ENCODE peak calls at places on chromosome 1, in eight cellular contexts. One of them, this sample, is unnamed. For H3K36me3, the result is how much of the 10 kb centered on the place peaks cover.

GRCh38 chr1:198560093-198560638 is 19.7 kb upstream of the ATP6V1G3 start:
- DNase-seq in GM23338: no peak
- DNase-seq in IMR-90: no peak
- DNase-seq in transverse colon: no peak
- DNase-seq in cardiac muscle cell: peak
- DNase-seq in brain microvascular endothelial cell: no peak
- DNase-seq in testis: peak
- DNase-seq in stomach: no peak
- DNase-seq in this sample: no peak

GRCh38 chr1:91510754-91511153 is 10.1 kb downstream of the CDC7 start:
- DNase-seq in GM23338: no peak
- DNase-seq in cardiac muscle cell: no peak
- DNase-seq in testis: no peak
- DNase-seq in stomach: no peak
- DNase-seq in brain microvascular endothelial cell: no peak
- DNase-seq in transverse colon: no peak
- DNase-seq in IMR-90: no peak
- DNase-seq in this sample: no peak

GRCh38 chr1:235327559-235328270 is at the start of gene ARID4B:
- DNase-seq in transverse colon: no peak
- DNase-seq in brain microvascular endothelial cell: no peak
- DNase-seq in cardiac muscle cell: no peak
- DNase-seq in GM23338: no peak
- DNase-seq in stomach: peak
- DNase-seq in IMR-90: no peak
- DNase-seq in testis: no peak
- DNase-seq in this sample: no peak

GRCh38 chr1:19533626-19534025 is 48.3 kb upstream of the CAPZB start:
- DNase-seq in brain microvascular endothelial cell: no peak
- DNase-seq in GM23338: no peak
- DNase-seq in stomach: no peak
- DNase-seq in transverse colon: peak
- DNase-seq in testis: no peak
- DNase-seq in cardiac muscle cell: no peak
- DNase-seq in IMR-90: no peak
- DNase-seq in this sample: no peak

GRCh38 chr1:234743866-234744581 is 134.0 kb upstream of the IRF2BP2 start:
- DNase-seq in IMR-90: peak
- DNase-seq in testis: no peak
- DNase-seq in transverse colon: no peak
- DNase-seq in GM23338: peak
- DNase-seq in stomach: no peak
- DNase-seq in brain microvascular endothelial cell: peak
- DNase-seq in cardiac muscle cell: peak
- DNase-seq in this sample: no peak

GRCh38 chr1:77536813-77537212 is 145.6 kb downstream of the ZZZ3 start:
- DNase-seq in brain microvascular endothelial cell: peak
- DNase-seq in cardiac muscle cell: peak
- DNase-seq in IMR-90: peak
- DNase-seq in stomach: no peak
- DNase-seq in transverse colon: no peak
- DNase-seq in testis: no peak
- DNase-seq in GM23338: no peak
- DNase-seq in this sample: no peak

GRCh38 chr1:198416276-198416675 is 124.2 kb downstream of the ATP6V1G3 start:
- DNase-seq in stomach: no peak
- DNase-seq in GM23338: no peak
- DNase-seq in cardiac muscle cell: peak
- DNase-seq in testis: no peak
- DNase-seq in brain microvascular endothelial cell: peak
- DNase-seq in IMR-90: peak
- DNase-seq in transverse colon: no peak
- DNase-seq in this sample: no peak

GRCh38 chr1:88394958-88395357 is 289.1 kb upstream of the PKN2 start:
- DNase-seq in cardiac muscle cell: no peak
- DNase-seq in GM23338: peak
- DNase-seq in brain microvascular endothelial cell: no peak
- DNase-seq in stomach: no peak
- DNase-seq in transverse colon: no peak
- DNase-seq in IMR-90: no peak
- DNase-seq in testis: no peak
- DNase-seq in this sample: no peak

GRCh38 chr1:9996624-9997582 is at the start of gene RBP7:
- DNase-seq in GM23338: peak
- DNase-seq in testis: peak
- DNase-seq in brain microvascular endothelial cell: no peak
- DNase-seq in cardiac muscle cell: no peak
- DNase-seq in stomach: peak
- DNase-seq in transverse colon: peak
- DNase-seq in IMR-90: no peak
- DNase-seq in this sample: no peak

GRCh38 chr1:246417813-246418564 is 89.1 kb downstream of the SMYD3 start:
- DNase-seq in testis: no peak
- DNase-seq in brain microvascular endothelial cell: no peak
- DNase-seq in stomach: no peak
- DNase-seq in cardiac muscle cell: no peak
- DNase-seq in IMR-90: no peak
- DNase-seq in GM23338: peak
- DNase-seq in transverse colon: no peak
- DNase-seq in this sample: no peak

GRCh38 chr1:212689196-212689710 is 10.4 kb downstream of the BATF3 start:
- DNase-seq in cardiac muscle cell: no peak
- DNase-seq in testis: no peak
- DNase-seq in GM23338: no peak
- DNase-seq in transverse colon: no peak
- DNase-seq in IMR-90: no peak
- DNase-seq in stomach: no peak
- DNase-seq in brain microvascular endothelial cell: no peak
- DNase-seq in this sample: no peak

GRCh38 chr1:100896481-100896982 is 642 bp downstream of the SLC30A7 start:
- DNase-seq in transverse colon: peak
- DNase-seq in testis: peak
- DNase-seq in GM23338: peak
- DNase-seq in cardiac muscle cell: peak
- DNase-seq in brain microvascular endothelial cell: peak
- DNase-seq in IMR-90: peak
- DNase-seq in stomach: peak
- DNase-seq in this sample: peak

GRCh38 chr1:23193391-23194118 is 23.7 kb downstream of the HTR1D start:
- DNase-seq in testis: no peak
- DNase-seq in IMR-90: no peak
- DNase-seq in GM23338: no peak
- DNase-seq in transverse colon: no peak
- DNase-seq in cardiac muscle cell: no peak
- DNase-seq in brain microvascular endothelial cell: no peak
- DNase-seq in stomach: no peak
- DNase-seq in this sample: no peak

GRCh38 chr1:41343790-41344679 is 17.2 kb upstream of the FOXO6 start:
- DNase-seq in testis: no peak
- DNase-seq in cardiac muscle cell: no peak
- DNase-seq in brain microvascular endothelial cell: no peak
- DNase-seq in GM23338: no peak
- DNase-seq in IMR-90: no peak
- DNase-seq in transverse colon: no peak
- DNase-seq in stomach: no peak
- DNase-seq in this sample: no peak

GRCh38 chr1:156896490-156897033 is 3.0 kb downstream of the PEAR1 start:
- DNase-seq in transverse colon: no peak
- DNase-seq in GM23338: peak
- DNase-seq in cardiac muscle cell: peak
- DNase-seq in brain microvascular endothelial cell: peak
- DNase-seq in stomach: no peak
- DNase-seq in testis: no peak
- DNase-seq in IMR-90: peak
- DNase-seq in this sample: no peak

GRCh38 chr1:51203121-51203873 is 32.8 kb upstream of the RNF11 start:
- DNase-seq in IMR-90: no peak
- DNase-seq in brain microvascular endothelial cell: no peak
- DNase-seq in GM23338: no peak
- DNase-seq in transverse colon: no peak
- DNase-seq in testis: no peak
- DNase-seq in stomach: no peak
- DNase-seq in cardiac muscle cell: no peak
- DNase-seq in this sample: peak

GRCh38 chr1:6899141-6899540 is 113.9 kb downstream of the CAMTA1 start:
- DNase-seq in cardiac muscle cell: peak
- DNase-seq in transverse colon: no peak
- DNase-seq in IMR-90: peak
- DNase-seq in GM23338: no peak
- DNase-seq in stomach: no peak
- DNase-seq in brain microvascular endothelial cell: no peak
- DNase-seq in testis: no peak
- DNase-seq in this sample: no peak

DNA sequence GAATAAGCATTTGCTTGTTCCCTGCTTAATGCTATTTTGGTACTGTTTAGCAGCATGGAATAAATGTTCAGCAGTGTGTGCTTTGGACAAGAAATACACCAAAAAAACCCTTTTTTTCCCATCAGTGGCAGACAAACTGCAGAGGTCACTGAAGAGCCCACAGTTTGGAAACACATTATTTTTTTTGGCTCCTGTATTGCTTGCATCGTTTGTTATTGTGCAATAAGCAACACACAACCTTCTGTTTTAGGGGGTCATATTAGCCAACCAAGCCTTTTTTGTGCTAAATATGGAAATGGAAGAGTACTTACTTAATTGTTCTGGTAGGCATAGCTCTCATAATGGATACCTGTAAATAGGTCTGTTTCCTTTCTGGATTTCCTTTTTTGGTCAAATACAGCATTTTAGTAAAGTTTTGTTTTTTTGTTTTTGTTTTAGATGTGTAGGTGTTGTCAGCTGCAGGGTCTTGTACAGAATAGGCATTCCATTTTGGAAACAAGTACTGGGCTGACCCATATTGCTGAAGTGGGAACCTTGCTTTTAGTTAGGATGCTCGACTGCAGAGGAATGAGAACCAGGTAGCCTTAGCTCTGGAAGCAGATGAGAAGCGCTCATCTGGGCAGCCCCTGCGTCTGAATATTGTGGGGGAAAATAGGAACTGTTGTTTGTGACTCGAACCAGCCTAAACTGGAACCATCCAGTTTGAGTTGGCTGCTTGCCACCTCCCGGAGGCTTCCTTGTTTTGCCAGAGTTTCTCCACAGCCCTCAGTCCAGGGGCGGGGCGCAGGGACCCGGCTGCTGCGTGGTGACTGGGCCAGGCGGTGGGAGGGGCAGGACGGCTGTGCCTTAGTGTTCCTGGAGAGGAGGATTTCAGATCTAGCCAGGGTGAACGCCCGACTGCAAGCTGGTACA is 38.5 kb downstream of the SPEN start:
- DNase-seq in stomach: peak
- DNase-seq in GM23338: peak
- DNase-seq in IMR-90: peak
- DNase-seq in testis: peak
- DNase-seq in brain microvascular endothelial cell: peak
- DNase-seq in cardiac muscle cell: peak
- DNase-seq in transverse colon: peak
- DNase-seq in this sample: peak
- H3K4me3 ChIP-seq in stomach: peak
- H3K4me3 ChIP-seq in GM23338: peak
- H3K4me3 ChIP-seq in IMR-90: peak
- H3K4me3 ChIP-seq in testis: peak
- H3K4me3 ChIP-seq in brain microvascular endothelial cell: peak
- H3K4me3 ChIP-seq in cardiac muscle cell: peak
- H3K4me3 ChIP-seq in transverse colon: peak
- H3K4me3 ChIP-seq in this sample: peak

GRCh38 chr1:36096500-36097412 is 8.1 kb downstream of the ADPRS start:
- DNase-seq in GM23338: peak
- DNase-seq in stomach: no peak
- DNase-seq in IMR-90: peak
- DNase-seq in transverse colon: no peak
- DNase-seq in cardiac muscle cell: peak
- DNase-seq in brain microvascular endothelial cell: no peak
- DNase-seq in testis: peak
- DNase-seq in this sample: no peak
- TF ChIP-seq CTCF in GM23338: peak
- TF ChIP-seq CTCF in stomach: no peak
- TF ChIP-seq CTCF in IMR-90: peak
- TF ChIP-seq CTCF in transverse colon: no peak
- TF ChIP-seq CTCF in cardiac muscle cell: no peak
- TF ChIP-seq CTCF in brain microvascular endothelial cell: peak
- TF ChIP-seq CTCF in testis: no peak
- TF ChIP-seq CTCF in this sample: peak

GRCh38 chr1:27759236-27759635 is 13.8 kb upstream of the STX12 start:
- DNase-seq in IMR-90: no peak
- DNase-seq in cardiac muscle cell: no peak
- DNase-seq in brain microvascular endothelial cell: no peak
- DNase-seq in GM23338: no peak
- DNase-seq in testis: no peak
- DNase-seq in transverse colon: no peak
- DNase-seq in stomach: no peak
- DNase-seq in this sample: no peak

GRCh38 chr1:27755865-27756264 is 17.2 kb upstream of the STX12 start:
- DNase-seq in IMR-90: no peak
- DNase-seq in brain microvascular endothelial cell: no peak
- DNase-seq in GM23338: no peak
- DNase-seq in cardiac muscle cell: no peak
- DNase-seq in stomach: no peak
- DNase-seq in testis: no peak
- DNase-seq in transverse colon: no peak
- DNase-seq in this sample: no peak

GRCh38 chr1:27755286-27755685 is 17.7 kb upstream of the STX12 start:
- DNase-seq in GM23338: no peak
- DNase-seq in stomach: no peak
- DNase-seq in brain microvascular endothelial cell: no peak
- DNase-seq in testis: no peak
- DNase-seq in transverse colon: no peak
- DNase-seq in cardiac muscle cell: no peak
- DNase-seq in IMR-90: no peak
- DNase-seq in this sample: no peak

GRCh38 chr1:27763358-27763757 is 9.7 kb upstream of the STX12 start:
- DNase-seq in testis: no peak
- DNase-seq in transverse colon: no peak
- DNase-seq in cardiac muscle cell: no peak
- DNase-seq in stomach: no peak
- DNase-seq in brain microvascular endothelial cell: no peak
- DNase-seq in GM23338: no peak
- DNase-seq in IMR-90: no peak
- DNase-seq in this sample: no peak

DNA sequence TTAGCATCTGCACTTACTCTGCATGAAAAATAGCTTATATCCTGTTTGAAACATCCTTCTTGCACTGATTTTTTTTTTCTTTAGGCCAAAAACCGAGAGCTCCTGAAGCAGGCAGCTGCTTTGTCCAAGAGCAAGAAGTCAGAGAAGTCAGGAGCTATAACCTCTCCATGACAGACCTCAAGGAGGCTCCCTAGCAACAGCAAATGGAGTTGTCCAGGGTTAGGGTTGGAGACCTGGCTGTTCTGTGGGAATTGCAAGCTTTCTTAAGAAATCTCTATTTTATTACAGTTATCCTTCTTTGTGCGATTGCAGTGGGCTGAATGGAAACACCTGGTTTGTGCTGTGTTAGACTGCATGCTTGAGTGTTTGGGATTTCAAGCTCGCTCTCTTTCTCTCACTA is 12.6 kb upstream of the STX12 start:
- DNase-seq in GM23338: peak
- DNase-seq in transverse colon: no peak
- DNase-seq in stomach: no peak
- DNase-seq in IMR-90: no peak
- DNase-seq in testis: no peak
- DNase-seq in cardiac muscle cell: peak
- DNase-seq in brain microvascular endothelial cell: no peak
- DNase-seq in this sample: no peak
- H3K36me3 ChIP-seq in GM23338: under half
- H3K36me3 ChIP-seq in transverse colon: under half
- H3K36me3 ChIP-seq in stomach: half or more
- H3K36me3 ChIP-seq in IMR-90: under half
- H3K36me3 ChIP-seq in testis: under half
- H3K36me3 ChIP-seq in cardiac muscle cell: under half
- H3K36me3 ChIP-seq in brain microvascular endothelial cell: under half
- H3K36me3 ChIP-seq in this sample: under half

GRCh38 chr1:178341218-178341956 is 155.4 kb downstream of the CLEC20A start:
- DNase-seq in cardiac muscle cell: peak
- DNase-seq in GM23338: peak
- DNase-seq in transverse colon: peak
- DNase-seq in stomach: peak
- DNase-seq in brain microvascular endothelial cell: peak
- DNase-seq in testis: no peak
- DNase-seq in IMR-90: peak
- DNase-seq in this sample: no peak
- H3K4me3 ChIP-seq in cardiac muscle cell: peak
- H3K4me3 ChIP-seq in GM23338: peak
- H3K4me3 ChIP-seq in transverse colon: peak
- H3K4me3 ChIP-seq in stomach: peak
- H3K4me3 ChIP-seq in brain microvascular endothelial cell: peak
- H3K4me3 ChIP-seq in testis: no peak
- H3K4me3 ChIP-seq in IMR-90: peak
- H3K4me3 ChIP-seq in this sample: no peak